ENCODE peak calls at places on chromosome 15, in eight cellular contexts. R is GM23338, I is H1, C is HepG2, V is SK-N-SH, U is endothelial cell of umbilical vein, O is K562, Y is GM12878. B is an unnamed sample.

GRCh38 chr15:72227720-72228119 is 3.3 kb downstream of the PKM start:
- DNase-seq in R (no peak), I (no peak), C (no peak), V (no peak), U (no peak), O (peak; percentile 40), Y (no peak), B (no peak)

GRCh38 chr15:25799906-25800700 is 63.0 kb downstream of the ATP10A start:
- DNase-seq in R (no peak), I (peak; percentile 44), C (no peak), V (no peak), U (no peak), O (no peak), Y (no peak), B (no peak)

GRCh38 chr15:39515765-39516164 is 65.1 kb upstream of the THBS1 start:
- DNase-seq in R (no peak), I (no peak), C (no peak), V (no peak), U (no peak), O (peak; percentile 50), Y (no peak), B (no peak)

GRCh38 chr15:35665855-35666536 is 120.0 kb upstream of the DPH6 start:
- DNase-seq in R (no peak), I (no peak), C (no peak), V (no peak), U (peak; percentile 64), O (no peak), Y (no peak), B (no peak)

GRCh38 chr15:77419050-77419835 is 661 bp downstream of the PEAK1 start:
- DNase-seq in R (peak; percentile 70), I (peak; percentile 64), C (no peak), V (peak; percentile 80), U (no peak), O (peak; percentile 63), Y (no peak), B (no peak)

GRCh38 chr15:31352911-31353811 is 26.5 kb downstream of the KLF13 start:
- DNase-seq in R (no peak), I (no peak), C (no peak), V (peak; percentile 81), U (peak; percentile 90), O (no peak), Y (peak; percentile 83), B (no peak)

GRCh38 chr15:29260896-29261295 is 8.7 kb downstream of the NSMCE3 start:
- DNase-seq in R (no peak), I (no peak), C (no peak), V (no peak), U (no peak), O (no peak), Y (no peak), B (no peak)

GRCh38 chr15:79179597-79179996 is 89.0 kb upstream of the RASGRF1 start:
- DNase-seq in R (no peak), I (no peak), C (no peak), V (no peak), U (no peak), O (no peak), Y (no peak), B (no peak)

GRCh38 chr15:70356919-70357318 is 259.2 kb upstream of the TLE3 start:
- DNase-seq in R (no peak), I (no peak), C (no peak), V (no peak), U (no peak), O (no peak), Y (no peak), B (no peak)

GRCh38 chr15:77915261-77915960 is 162.1 kb downstream of the TBC1D2B start:
- DNase-seq in R (no peak), I (no peak), C (no peak), V (no peak), U (no peak), O (no peak), Y (no peak), B (no peak)

GRCh38 chr15:38028869-38029268 is 94.4 kb downstream of the TMCO5A start:
- DNase-seq in R (no peak), I (no peak), C (no peak), V (no peak), U (no peak), O (no peak), Y (no peak), B (no peak)

GRCh38 chr15:69154026-69154425 is 6.4 kb upstream of the GLCE start:
- DNase-seq in R (no peak), I (no peak), C (no peak), V (no peak), U (peak; percentile 93), O (no peak), Y (no peak), B (no peak)

GRCh38 chr15:70125605-70126004 is 27.9 kb upstream of the TLE3 start:
- DNase-seq in R (no peak), I (no peak), C (no peak), V (no peak), U (no peak), O (no peak), Y (no peak), B (no peak)

GRCh38 chr15:65095011-65095746 is 18.6 kb downstream of the KBTBD13 start:
- DNase-seq in R (no peak), I (no peak), C (no peak), V (no peak), U (no peak), O (no peak), Y (no peak), B (no peak)

GRCh38 chr15:48373855-48374421 is 42.7 kb downstream of the DUT start:
- DNase-seq in R (no peak), I (no peak), C (no peak), V (no peak), U (peak; percentile 84), O (peak; percentile 47), Y (no peak), B (no peak)

GRCh38 chr15:29736745-29737023 is 85.6 kb downstream of the TJP1 start:
- DNase-seq in R (no peak), I (no peak), C (peak; percentile 92), V (no peak), U (peak; percentile 63), O (no peak), Y (no peak), B (peak; percentile 92)

GRCh38 chr15:21267231-21267630 is 173.1 kb downstream of the POTEB3 start:
- DNase-seq in R (no peak), I (no peak), C (no peak), V (no peak), U (no peak), O (no peak), Y (no peak), B (no peak)

GRCh38 chr15:35293353-35294130 is 208.4 kb upstream of the NANOGP8 start:
- DNase-seq in R (peak; percentile 58), I (no peak), C (peak; percentile 77), V (peak; percentile 22), U (peak; percentile 81), O (peak; percentile 42), Y (no peak), B (peak; percentile 86)

GRCh38 chr15:40344631-40345120 is 3.9 kb upstream of the CCDC9B start:
- DNase-seq in R (peak; percentile 89), I (peak; percentile 83), C (peak; percentile 45), V (peak; percentile 87), U (peak; percentile 36), O (peak; percentile 78), Y (no peak), B (no peak)

DNA sequence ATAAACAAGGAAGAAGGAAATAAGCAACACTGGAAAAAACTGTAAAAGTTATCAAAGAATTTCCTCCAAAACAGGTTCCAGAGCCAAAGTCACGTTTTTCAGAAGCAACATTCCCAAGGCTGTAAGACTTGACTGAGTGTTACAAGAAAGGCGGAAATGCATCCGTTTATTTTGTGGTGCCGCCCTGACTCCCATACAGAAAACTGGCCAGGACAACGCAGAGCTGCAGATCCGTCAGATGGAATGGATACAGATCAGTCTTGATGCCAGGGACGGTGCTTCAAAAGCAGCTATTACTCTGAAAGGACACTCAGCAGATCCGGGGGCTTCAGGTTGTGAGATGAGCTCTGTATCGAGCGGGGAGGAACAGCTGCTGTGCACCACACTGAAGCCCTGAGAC is 83.4 kb downstream of the GABRG3 start:
- DNase-seq in R (no peak), I (no peak), C (no peak), V (no peak), U (no peak), O (no peak), Y (no peak), B (no peak)
- TF ChIP-seq POLR2AphosphoS5 in R (no peak), I (no peak), C (no peak), V (no peak), U (no peak), O (no peak), Y (no peak), B (no peak)

DNA sequence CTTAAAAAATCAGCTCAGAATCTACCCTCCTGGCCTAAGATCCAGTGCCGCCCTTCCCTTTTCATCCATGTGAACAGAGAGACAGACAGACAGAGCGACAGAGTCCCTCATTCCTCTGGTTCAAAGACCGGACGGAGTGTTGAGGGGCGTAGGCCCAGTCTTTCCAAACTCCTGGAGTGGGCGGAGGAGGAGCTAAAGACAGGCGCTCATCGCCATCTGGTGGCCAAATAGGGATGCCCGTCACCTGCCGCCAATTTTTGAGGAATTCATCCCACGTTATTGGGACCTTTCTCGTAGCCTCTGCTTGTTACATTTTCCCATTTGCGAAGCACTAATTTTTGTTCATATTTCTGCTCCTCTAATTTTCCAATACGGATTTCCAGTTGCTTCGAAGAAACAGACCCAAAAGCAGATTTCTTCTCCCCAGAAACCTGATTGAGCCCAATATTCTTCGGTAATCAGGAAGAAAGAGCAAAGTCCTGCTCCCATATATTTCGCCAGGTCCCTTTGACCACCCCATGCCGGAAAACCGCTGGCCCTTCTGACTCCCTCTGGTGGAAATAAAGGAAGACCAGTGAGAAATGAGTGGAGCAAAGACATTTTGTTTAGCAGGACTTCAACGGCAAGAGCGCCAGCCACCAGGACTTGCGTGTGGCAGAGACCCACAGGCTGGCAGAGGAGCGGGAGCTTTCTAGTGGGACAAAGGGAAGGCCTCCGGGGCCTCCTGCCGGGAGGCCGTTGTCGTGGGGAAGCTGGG is 88.0 kb downstream of the LRRK1 start:
- DNase-seq in R (peak; percentile 96), I (peak; percentile 88), C (peak; percentile 68), V (peak; percentile 87), U (peak; percentile 75), O (peak; percentile 87), Y (peak; percentile 27), B (peak; percentile 53)
- H2AFZ ChIP-seq in R (peak overlapping the region; percentile 73), I (no peak overlapping the region), C (no peak overlapping the region), V (no peak overlapping the region), U (peak overlapping the region; percentile 12), O (peak overlapping the region; percentile 99), Y (no peak overlapping the region), B (no peak overlapping the region)

DNA sequence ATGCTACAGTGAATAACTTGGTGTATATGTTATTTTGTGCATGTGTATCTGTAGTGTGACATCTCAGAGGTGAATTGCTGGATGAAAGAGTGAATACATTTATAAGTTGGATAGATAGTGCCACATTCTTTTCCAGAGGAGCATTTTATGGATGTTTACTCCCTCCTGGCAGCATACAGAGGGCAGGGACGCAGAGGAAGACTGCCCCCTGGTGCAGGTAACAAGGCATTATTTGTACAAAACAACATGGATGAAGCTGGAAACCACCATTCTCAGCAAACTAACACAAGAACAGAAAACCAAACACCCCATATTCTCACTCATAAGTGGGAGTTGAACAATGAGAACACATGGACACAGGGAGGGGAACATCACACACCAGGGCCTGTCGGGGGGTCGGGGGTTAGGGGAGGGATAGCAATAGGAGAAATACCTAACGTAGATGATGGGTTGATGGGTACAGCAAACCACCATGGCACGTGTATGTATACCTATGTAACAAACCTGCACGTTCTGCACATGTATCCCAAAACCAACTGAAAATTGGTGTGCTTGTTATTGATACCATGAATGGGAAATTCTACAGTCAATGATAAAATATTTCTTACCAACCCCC is 57.9 kb upstream of the CTXND1 start:
- DNase-seq in R (peak; percentile 68), I (no peak), C (peak; percentile 24), V (peak; percentile 43), U (peak; percentile 11), O (peak; percentile 37), Y (no peak), B (peak; percentile 4)
- TF ChIP-seq POLR2AphosphoS5 in R (no peak), I (no peak), C (no peak), V (no peak), U (no peak), O (no peak), Y (no peak), B (no peak)

GRCh38 chr15:101242160-101242998 is 9.5 kb downstream of the CHSY1 start:
- DNase-seq in R (no peak), I (no peak), C (no peak), V (no peak), U (no peak), O (no peak), Y (peak; percentile 74), B (no peak)
- H2AFZ ChIP-seq in R (no peak overlapping the region), I (no peak overlapping the region), C (no peak overlapping the region), V (no peak overlapping the region), U (no peak overlapping the region), O (no peak overlapping the region), Y (no peak overlapping the region), B (no peak overlapping the region)